ENCODE peak calls at places on chromosomes 4 and X, in six cellular contexts. R is CD8-positive, alpha-beta T cell; F is IMR-90; H is right lobe of liver; I is Peyer's patch; D is stomach. N is an unnamed sample.

GRCh38 chrX:43707812-43708548 is 51.9 kb downstream of the MAOA start:
- DNase-seq in H (no peak), R (no peak), F (no peak), I (peak; percentile 91), D (peak; percentile 86), N (peak; percentile 86)

GRCh38 chrX:10579018-10579752 is 41.2 kb downstream of the MID1 start:
- DNase-seq in F (peak; percentile 78), I (no peak), R (no peak), H (no peak), D (no peak), N (no peak)

GRCh38 chrX:40844476-40844875 is 109.1 kb upstream of the MED14 start:
- DNase-seq in I (no peak), D (no peak), F (peak; percentile 58), R (no peak), H (no peak), N (no peak)

GRCh38 chr4:151004222-151004621 is 10.9 kb downstream of the LRBA start:
- DNase-seq in F (peak; percentile 76), D (no peak), H (no peak), I (no peak), R (no peak), N (no peak)

GRCh38 chrX:118370921-118371624 is 25.2 kb downstream of the WDR44 start:
- DNase-seq in H (no peak), R (no peak), F (peak; percentile 65), D (no peak), I (no peak), N (no peak)

GRCh38 chr4:144582975-144583374 is 63.0 kb upstream of the HHIP start:
- DNase-seq in I (no peak), F (peak; percentile 28), D (no peak), R (no peak), H (no peak), N (no peak)

GRCh38 chr4:5972571-5972970 is 45.7 kb downstream of the C4orf50 start:
- DNase-seq in D (peak; percentile 23), R (no peak), H (no peak), F (no peak), I (no peak), N (no peak)

GRCh38 chr4:133856736-133857355 is 344.7 kb downstream of the PABPC4L start:
- DNase-seq in R (no peak), H (no peak), D (no peak), I (no peak), F (peak; percentile 42), N (no peak)

GRCh38 chr4:59175588-59175987 is 2024.5 kb upstream of the ADGRL3 start:
- DNase-seq in I (no peak), D (no peak), H (no peak), R (no peak), F (no peak), N (no peak)

GRCh38 chr4:111064342-111064993 is 441.6 kb upstream of the PITX2 start:
- DNase-seq in H (no peak), F (peak; percentile 57), D (no peak), R (no peak), I (no peak), N (no peak)

GRCh38 chr4:45946699-45947098 is 177.2 kb downstream of the GABRG1 start:
- DNase-seq in I (no peak), H (no peak), R (no peak), D (no peak), F (no peak), N (no peak)

GRCh38 chr4:6658204-6658585 is 17.7 kb downstream of the MRFAP1 start:
- DNase-seq in I (no peak), H (no peak), R (no peak), D (no peak), F (no peak), N (no peak)

GRCh38 chrX:13569479-13570244 is at the start of gene EGFL6:
- DNase-seq in F (no peak), H (peak; percentile 43), D (no peak), I (no peak), R (no peak), N (no peak)

GRCh38 chr4:53595204-53595603 is 3.9 kb upstream of the LNX1 start:
- DNase-seq in D (no peak), F (no peak), R (no peak), H (no peak), I (no peak), N (no peak)

GRCh38 chr4:111449657-111450056 is 695.6 kb upstream of the FAM241A start:
- DNase-seq in R (no peak), I (no peak), H (no peak), F (peak; percentile 2), D (no peak), N (no peak)

GRCh38 chr4:77043507-77044131 is 32.2 kb downstream of the CCNI start:
- DNase-seq in I (no peak), H (no peak), F (peak; percentile 42), D (no peak), R (no peak), N (no peak)

GRCh38 chr4:85084371-85085170 is 118.1 kb upstream of the WDFY3 start:
- DNase-seq in F (peak; percentile 75), R (no peak), H (no peak), D (no peak), I (no peak), N (peak; percentile 73)

DNA sequence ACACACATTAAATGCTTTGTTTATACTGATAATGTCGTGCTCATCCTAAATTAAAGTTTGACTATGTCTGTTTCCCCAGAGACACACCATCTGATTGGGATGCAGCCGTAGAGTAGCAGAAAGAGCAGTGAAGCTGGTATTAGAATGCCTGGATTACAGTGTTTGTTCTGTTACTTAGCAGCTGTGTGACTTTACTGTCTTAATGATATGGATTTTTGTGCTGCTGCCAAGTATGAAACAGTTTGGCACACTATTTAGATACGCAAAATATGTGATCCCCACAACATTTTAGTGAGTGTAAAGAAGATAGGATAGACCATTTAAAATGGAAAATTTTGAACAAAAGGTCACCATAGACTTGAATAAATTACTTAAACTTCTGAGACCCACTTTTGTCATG is 1.2 kb upstream of the CHIC1 start:
- DNase-seq in R (no peak), I (no peak), D (no peak), H (no peak), F (peak; percentile 37), N (no peak)
- H3K4me3 ChIP-seq in R (no peak overlapping the region), I (no peak overlapping the region), D (no peak overlapping the region), H (no peak overlapping the region), F (no peak overlapping the region), N (no peak overlapping the region)

DNA sequence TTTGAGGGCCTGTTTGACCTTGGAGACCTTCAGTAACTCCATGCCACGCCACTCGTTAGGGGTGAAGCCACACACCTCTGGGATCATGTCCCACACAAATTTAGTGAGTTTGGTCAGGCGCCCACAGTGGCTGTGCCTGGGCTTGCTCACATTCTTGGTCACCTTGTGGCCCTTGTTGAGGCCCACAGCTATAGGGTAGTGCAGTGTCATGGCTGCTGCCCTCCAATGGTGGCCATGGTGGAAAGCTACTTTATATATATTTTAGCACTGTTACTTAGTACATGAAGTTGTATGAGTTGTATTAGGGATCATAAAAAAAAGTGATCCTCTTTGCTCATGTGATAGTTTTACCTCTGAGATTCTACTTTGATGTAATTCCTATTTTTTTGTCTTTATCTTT is 985 bp upstream of the CXCL11 start:
- DNase-seq in R (no peak), I (no peak), F (no peak), D (no peak), H (no peak), N (no peak)
- TF ChIP-seq CTCF in R (no peak), I (no peak), F (no peak), D (no peak), H (no peak), N (no peak)

GRCh38 chr4:140725556-140725955 is 30.6 kb downstream of the TBC1D9 start:
- DNase-seq in I (no peak), F (no peak), H (no peak), R (no peak), D (no peak), N (no peak)
- H3K4me1 ChIP-seq in I (peaks cover 6% of the 10 kb centered on the region), F (peaks cover 10% of the 10 kb centered on the region), H (no peaks in the 10 kb centered on the region), R (no peaks in the 10 kb centered on the region), D (peaks cover 58% of the 10 kb centered on the region), N (peaks cover 20% of the 10 kb centered on the region)

GRCh38 chrX:153645151-153645550 is 1.9 kb upstream of the DUSP9 start:
- DNase-seq in I (no peak), D (no peak), R (no peak), F (no peak), H (no peak), N (no peak)

GRCh38 chrX:153647461-153648357 is 706 bp downstream of the DUSP9 start:
- DNase-seq in I (peak; percentile 36), R (no peak), D (no peak), H (peak; percentile 35), F (no peak), N (no peak)

GRCh38 chrX:153645921-153646481 is 1.0 kb upstream of the DUSP9 start:
- DNase-seq in I (no peak), D (no peak), H (peak; percentile 54), F (no peak), R (no peak), N (no peak)

GRCh38 chrX:153648358-153649177 is 1.6 kb downstream of the DUSP9 start:
- DNase-seq in F (no peak), D (no peak), H (no peak), I (peak; percentile 34), R (no peak), N (no peak)

DNA sequence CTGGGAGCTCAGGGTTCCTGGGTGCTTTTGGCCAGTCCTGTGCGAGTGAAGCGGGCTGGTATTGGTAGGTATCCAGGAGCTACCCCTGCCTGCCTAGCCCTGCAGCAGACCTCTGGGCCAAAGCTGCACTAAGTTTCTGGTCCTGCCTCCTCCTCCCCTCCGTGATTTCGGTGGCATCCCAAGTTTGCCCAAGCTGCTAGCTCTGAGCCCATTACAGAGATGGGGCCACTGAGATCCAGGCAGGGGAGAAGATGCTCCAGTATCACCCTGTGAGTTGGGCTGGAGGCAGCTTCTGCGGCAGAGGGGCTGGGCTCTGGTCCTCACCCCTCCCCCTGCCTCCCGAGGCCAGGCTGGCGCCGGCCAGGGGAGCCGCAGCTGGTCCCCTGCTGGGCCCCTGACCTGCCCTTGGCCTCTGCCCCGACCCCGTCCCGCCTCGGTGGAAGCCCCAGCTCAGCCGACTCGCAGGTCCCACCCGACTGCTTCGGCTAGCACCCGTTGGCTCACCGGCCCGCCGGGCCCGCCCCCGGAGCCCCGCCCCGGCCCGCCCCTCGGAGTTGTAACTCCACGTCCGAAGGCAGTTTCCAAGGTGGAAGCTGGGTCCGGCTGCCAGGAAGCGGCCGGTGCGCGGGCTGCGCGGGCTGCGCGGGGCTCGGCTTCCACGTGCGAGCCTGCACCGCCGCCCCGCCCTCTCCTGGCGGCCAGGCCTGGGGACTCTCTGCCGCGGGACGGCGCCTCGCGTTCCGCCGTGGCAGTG is at the start of gene DUSP9:
- DNase-seq in R (no peak), I (peak; percentile 45), D (peak; percentile 36), H (peak; percentile 51), F (no peak), N (peak; percentile 44)
- H3K4me3 ChIP-seq in R (no peak within 1 kb of the TSS), I (peak within 1 kb of the TSS; percentile 36), D (peak within 1 kb of the TSS; percentile 45), H (no peak within 1 kb of the TSS), F (no peak within 1 kb of the TSS), N (no peak within 1 kb of the TSS)

DNA sequence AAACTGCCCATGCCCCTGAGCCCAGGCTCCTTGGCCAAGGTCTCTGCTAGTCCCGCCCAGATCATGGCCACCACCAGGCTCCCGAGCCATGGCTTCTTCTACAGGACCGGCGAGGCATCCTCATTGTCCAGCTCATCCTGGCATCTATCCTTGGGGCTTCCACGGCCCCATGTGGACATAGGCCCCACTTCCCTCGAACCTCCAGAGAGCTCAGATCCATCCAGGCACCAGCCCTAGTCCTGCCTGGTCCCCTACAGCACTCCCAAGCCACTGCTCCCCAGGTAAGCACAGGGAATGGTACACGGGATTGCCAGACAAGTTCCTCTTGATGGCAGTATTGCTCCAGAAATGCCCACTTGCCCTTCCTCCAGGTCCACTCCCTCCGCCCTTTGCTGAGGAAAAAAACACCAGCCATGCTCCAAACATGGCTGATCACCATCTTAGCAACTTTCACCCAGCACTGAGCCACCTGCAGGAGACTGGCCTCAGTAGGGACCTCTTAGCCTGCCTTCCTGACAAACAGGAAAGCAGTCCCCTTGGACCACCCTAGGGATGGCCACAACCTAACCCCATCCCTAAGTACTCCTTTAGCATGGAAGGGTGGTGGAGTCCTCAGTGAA is 272.1 kb upstream of the AGTR2 start:
- DNase-seq in H (peak; percentile 64), I (peak; percentile 93), D (peak; percentile 92), R (no peak), F (peak; percentile 29), N (no peak)
- TF ChIP-seq CTCF in H (peak; percentile 34), I (peak; percentile 5), D (no peak), R (no peak), F (peak; percentile 20), N (no peak)

N was measured in mucosa of descending colon.